ENCODE peak calls at places on chromosomes 13 and 19, in four cellular contexts. O, D, S and B are unnamed samples.

GRCh38 chr13:24866488-24866887 is 102.5 kb downstream of the RNF17 start:
- DNase-seq in O (no peak), D (no peak), S (no peak), B (no peak)

GRCh38 chr19:2695288-2695866 is 7.1 kb downstream of the GNG7 start:
- DNase-seq in O (no peak), D (no peak), S (no peak), B (no peak)

GRCh38 chr19:35090160-35090794 is 25.3 kb upstream of the FXYD3 start:
- DNase-seq in O (peak; percentile 93), D (peak; percentile 53), S (no peak), B (peak; percentile 94)

GRCh38 chr19:43525836-43526771 is 897 bp downstream of the ETHE1 start:
- DNase-seq in O (peak; percentile 39), D (no peak), S (no peak), B (peak; percentile 64)

GRCh38 chr19:44890366-44891015 is 563 bp upstream of the TOMM40 start:
- DNase-seq in O (peak; percentile 100), D (no peak), S (peak; percentile 100), B (peak; percentile 99)

GRCh38 chr19:3324405-3324856 is 42.0 kb upstream of the NFIC start:
- DNase-seq in O (peak; percentile 62), D (no peak), S (no peak), B (peak; percentile 88)

GRCh38 chr19:53977991-53978731 is 13.3 kb upstream of the CACNG6 start:
- DNase-seq in O (peak; percentile 100), D (peak; percentile 21), S (no peak), B (peak; percentile 98)

GRCh38 chr19:17929056-17929455 is 3.8 kb upstream of the CCDC124 start:
- DNase-seq in O (no peak), D (no peak), S (no peak), B (no peak)

GRCh38 chr19:58577581-58578429 is 4.7 kb upstream of the MZF1 start:
- DNase-seq in O (no peak), D (no peak), S (no peak), B (no peak)

GRCh38 chr19:49210108-49210900 is 52.7 kb downstream of the TRPM4 start:
- DNase-seq in O (peak; percentile 98), D (peak; percentile 47), S (no peak), B (peak; percentile 96)

GRCh38 chr13:112161441-112162301 is 94.7 kb downstream of the SOX1 start:
- DNase-seq in O (peak; percentile 88), D (no peak), S (no peak), B (peak; percentile 92)

GRCh38 chr19:22260499-22260898 is 25.7 kb upstream of the ZNF729 start:
- DNase-seq in O (no peak), D (no peak), S (no peak), B (no peak)

GRCh38 chr13:45747071-45747470 is 45.0 kb downstream of the CBY2 start:
- DNase-seq in O (no peak), D (no peak), S (no peak), B (no peak)

GRCh38 chr19:43784981-43785808 is 4.4 kb upstream of the KCNN4 start:
- DNase-seq in O (peak; percentile 92), D (no peak), S (no peak), B (peak; percentile 84)

GRCh38 chr19:18457478-18458331 is 19.8 kb upstream of the ISYNA1 start:
- DNase-seq in O (no peak), D (no peak), S (no peak), B (no peak)

GRCh38 chr19:36547001-36547732 is 19.1 kb upstream of the ZNF260 start:
- DNase-seq in O (peak; percentile 34), D (no peak), S (no peak), B (no peak)

GRCh38 chr19:6710273-6711077 is 10.0 kb downstream of the C3 start:
- DNase-seq in O (peak; percentile 72), D (no peak), S (no peak), B (peak; percentile 87)

GRCh38 chr13:70408865-70409264 is 300.6 kb upstream of the KLHL1 start:
- DNase-seq in O (no peak), D (no peak), S (no peak), B (no peak)

GRCh38 chr19:18415177-18415867 is 3.9 kb upstream of the SSBP4 start:
- DNase-seq in O (no peak), D (peak; percentile 96), S (peak; percentile 89), B (peak; percentile 54)

GRCh38 chr13:114339779-114340534 is 25.7 kb downstream of the CHAMP1 start:
- DNase-seq in O (peak; percentile 47), D (no peak), S (no peak), B (no peak)

GRCh38 chr13:62710766-62711165 is 1295.1 kb upstream of the PCDH20 start:
- DNase-seq in O (no peak), D (no peak), S (no peak), B (no peak)

GRCh38 chr19:6318772-6319171 is 14.6 kb downstream of the ACER1 start:
- DNase-seq in O (no peak), D (no peak), S (no peak), B (no peak)

GRCh38 chr13:93862259-93862658 is 617.2 kb downstream of the DCT start:
- DNase-seq in O (no peak), D (no peak), S (no peak), B (no peak)

GRCh38 chr13:92547256-92547655 is 679.4 kb upstream of the GPC6 start:
- DNase-seq in O (no peak), D (no peak), S (no peak), B (no peak)

GRCh38 chr13:78595458-78595818 is 7.9 kb downstream of the POU4F1 start:
- DNase-seq in O (peak; percentile 67), D (no peak), S (no peak), B (peak; percentile 64)

GRCh38 chr13:46639033-46639981 is 86.3 kb downstream of the LRCH1 start:
- DNase-seq in O (no peak), D (no peak), S (no peak), B (no peak)

GRCh38 chr13:52924241-52925148 is 76.1 kb upstream of the PCDH8 start:
- DNase-seq in O (no peak), D (no peak), S (no peak), B (peak; percentile 32)

GRCh38 chr13:52925221-52925620 is 76.8 kb upstream of the PCDH8 start:
- DNase-seq in O (no peak), D (no peak), S (no peak), B (no peak)

GRCh38 chr13:52925775-52926285 is 77.4 kb upstream of the PCDH8 start:
- DNase-seq in O (no peak), D (no peak), S (no peak), B (no peak)

GRCh38 chr13:52922961-52923360 is 74.5 kb upstream of the PCDH8 start:
- DNase-seq in O (no peak), D (no peak), S (no peak), B (no peak)

GRCh38 chr13:52921194-52921593 is 72.8 kb upstream of the PCDH8 start:
- DNase-seq in O (no peak), D (no peak), S (no peak), B (no peak)
- H3K4me3 ChIP-seq in O (no peak overlapping the region), D (no peak overlapping the region), S (no peak overlapping the region), B (no peak overlapping the region)

GRCh38 chr19:14434157-14434501 is 1.0 kb downstream of the PKN1 start:
- DNase-seq in O (no peak), D (peak; percentile 36), S (no peak), B (no peak)
- H3K4me3 ChIP-seq in O (peak overlapping the region; percentile 70), D (peak overlapping the region; percentile 79), S (peak overlapping the region; percentile 70), B (peak overlapping the region; percentile 73)

GRCh38 chr19:37872383-37872782 is 34.0 kb downstream of the WDR87 start:
- DNase-seq in O (no peak), D (no peak), S (no peak), B (no peak)

GRCh38 chr19:37877147-37877546 is 29.2 kb downstream of the WDR87 start:
- DNase-seq in O (no peak), D (no peak), S (no peak), B (no peak)

GRCh38 chr19:37876047-37876446 is 30.3 kb downstream of the WDR87 start:
- DNase-seq in O (peak; percentile 2), D (no peak), S (no peak), B (no peak)

GRCh38 chr19:37869766-37870340 is 36.5 kb downstream of the WDR87 start:
- DNase-seq in O (no peak), D (no peak), S (no peak), B (no peak)

GRCh38 chr19:37874784-37875183 is 31.6 kb downstream of the WDR87 start:
- DNase-seq in O (peak; percentile 81), D (no peak), S (peak; percentile 25), B (peak; percentile 16)
- H3K4me3 ChIP-seq in O (no peak overlapping the region), D (no peak overlapping the region), S (no peak overlapping the region), B (no peak overlapping the region)

GRCh38 chr19:871446-872265 is 12.2 kb downstream of the CFD start:
- DNase-seq in O (peak; percentile 89), D (no peak), S (no peak), B (peak; percentile 87)
- H3K4me3 ChIP-seq in O (no peak overlapping the region), D (no peak overlapping the region), S (no peak overlapping the region), B (peak overlapping the region; percentile 20)

DNA sequence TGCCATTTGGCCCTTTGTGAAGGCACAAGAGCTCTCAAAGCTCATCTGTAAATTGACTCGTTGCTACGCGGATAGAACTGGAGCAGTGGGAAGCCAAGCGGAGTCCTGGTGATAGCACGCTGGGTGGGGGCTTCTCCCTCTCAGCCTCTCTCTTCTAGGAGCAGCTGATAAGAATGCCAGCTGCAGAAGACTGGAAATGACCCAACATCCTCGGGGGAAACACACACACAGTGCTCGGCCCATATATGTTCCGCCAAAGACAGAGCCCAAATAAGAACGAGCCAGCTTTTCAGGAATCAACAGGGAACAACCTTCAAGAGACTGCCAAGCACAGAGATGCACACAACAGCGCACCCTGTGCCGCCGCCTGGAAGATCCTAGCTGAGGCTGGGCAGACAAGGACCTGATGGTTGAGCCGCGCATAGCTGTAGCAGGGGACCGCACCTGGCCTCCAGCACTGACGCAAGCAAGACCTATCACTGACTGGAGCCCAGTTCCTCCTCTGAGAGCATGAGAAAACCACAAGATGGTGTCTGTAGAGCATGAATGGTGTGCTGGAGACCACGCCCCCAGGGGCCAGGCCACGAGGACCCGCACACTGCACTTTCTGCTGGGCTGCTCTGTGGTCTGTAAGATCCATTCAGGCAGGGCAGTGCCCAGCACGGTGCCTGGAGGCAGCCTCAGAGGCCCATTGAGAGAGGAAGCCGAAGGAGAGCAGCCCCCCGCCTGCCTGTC is 16.0 kb upstream of the SLC35E1 start:
- DNase-seq in O (peak; percentile 43), D (no peak), S (no peak), B (peak; percentile 65)
- H3K4me3 ChIP-seq in O (no peak overlapping the region), D (peak overlapping the region; percentile 18), S (no peak overlapping the region), B (no peak overlapping the region)

GRCh38 chr19:39506598-39506943 is 7.8 kb downstream of the DLL3 start:
- DNase-seq in O (no peak), D (no peak), S (no peak), B (no peak)
- H3K4me3 ChIP-seq in O (peak overlapping the region; percentile 79), D (no peak overlapping the region), S (no peak overlapping the region), B (peak overlapping the region; percentile 63)